ENCODE peak calls at places on chromosomes 1 and 21, in four cellular contexts. One of them, this sample, is unnamed.

GRCh38 chr1:112911506-112911905 is 44.5 kb downstream of the SLC16A1 start:
- DNase-seq in non-pigmented ciliary epithelial cell: no peak
- DNase-seq in tibial nerve: no peak
- DNase-seq in GM12878: no peak
- DNase-seq in this sample: no peak

GRCh38 chr21:44626262-44626661 is 631 bp upstream of the KRTAP10-9 start:
- DNase-seq in tibial nerve: no peak
- DNase-seq in non-pigmented ciliary epithelial cell: no peak
- DNase-seq in GM12878: no peak
- DNase-seq in this sample: no peak

GRCh38 chr1:84152649-84153056 is 8.6 kb downstream of the PRKACB start:
- DNase-seq in non-pigmented ciliary epithelial cell: no peak
- DNase-seq in GM12878: peak; percentile 26
- DNase-seq in tibial nerve: no peak
- DNase-seq in this sample: no peak

GRCh38 chr21:31766895-31767294 is 35.0 kb upstream of the SCAF4 start:
- DNase-seq in tibial nerve: no peak
- DNase-seq in non-pigmented ciliary epithelial cell: no peak
- DNase-seq in GM12878: no peak
- DNase-seq in this sample: no peak

GRCh38 chr1:228647523-228648444 is 87.5 kb upstream of the RHOU start:
- DNase-seq in GM12878: no peak
- DNase-seq in non-pigmented ciliary epithelial cell: peak; percentile 11
- DNase-seq in tibial nerve: no peak
- DNase-seq in this sample: peak; percentile 32

GRCh38 chr1:6235302-6235680 is 473 bp downstream of the ICMT start:
- DNase-seq in tibial nerve: no peak
- DNase-seq in non-pigmented ciliary epithelial cell: no peak
- DNase-seq in GM12878: no peak
- DNase-seq in this sample: no peak

GRCh38 chr1:20371411-20371810 is 80.7 kb downstream of the VWA5B1 start:
- DNase-seq in tibial nerve: no peak
- DNase-seq in GM12878: no peak
- DNase-seq in non-pigmented ciliary epithelial cell: no peak
- DNase-seq in this sample: no peak

GRCh38 chr1:107198581-107198980 is 57.7 kb downstream of the NTNG1 start:
- DNase-seq in tibial nerve: no peak
- DNase-seq in GM12878: no peak
- DNase-seq in non-pigmented ciliary epithelial cell: no peak
- DNase-seq in this sample: no peak

GRCh38 chr1:76023669-76024407 is 50.7 kb upstream of the ST6GALNAC3 start:
- DNase-seq in non-pigmented ciliary epithelial cell: no peak
- DNase-seq in GM12878: no peak
- DNase-seq in tibial nerve: no peak
- DNase-seq in this sample: no peak

GRCh38 chr1:24374891-24375786 is 38.4 kb downstream of the STPG1 start:
- DNase-seq in GM12878: no peak
- DNase-seq in non-pigmented ciliary epithelial cell: no peak
- DNase-seq in tibial nerve: no peak
- DNase-seq in this sample: no peak

GRCh38 chr1:235130766-235131270 is 2.2 kb upstream of the TOMM20 start:
- DNase-seq in tibial nerve: no peak
- DNase-seq in non-pigmented ciliary epithelial cell: no peak
- DNase-seq in GM12878: no peak
- DNase-seq in this sample: no peak

GRCh38 chr1:17439250-17440073 is at the start of gene RCC2:
- DNase-seq in GM12878: no peak
- DNase-seq in tibial nerve: no peak
- DNase-seq in non-pigmented ciliary epithelial cell: no peak
- DNase-seq in this sample: peak; percentile 27

GRCh38 chr1:1205769-1206375 is 520 bp downstream of the TNFRSF18 start:
- DNase-seq in tibial nerve: no peak
- DNase-seq in GM12878: no peak
- DNase-seq in non-pigmented ciliary epithelial cell: no peak
- DNase-seq in this sample: no peak